ENCODE peak calls at places on chromosomes 12 and 14, in four cellular contexts. D is GM03348; V is effector CD8-positive, alpha-beta T cell; R is Panc1. H is an unnamed sample.

GRCh38 chr14:58362798-58363412 is 32.8 kb upstream of the TOMM20L start:
- DNase-seq in D (peak), V (no peak), R (peak), H (no peak)

GRCh38 chr12:98646165-98646764 is 1.2 kb downstream of the APAF1 start:
- DNase-seq in D (peak), V (no peak), R (no peak), H (no peak)

GRCh38 chr12:108950991-108951739 is 69.7 kb downstream of the SVOP start:
- DNase-seq in D (peak), V (peak), R (peak), H (peak)

GRCh38 chr14:85197976-85198375 is 332.0 kb upstream of the FLRT2 start:
- DNase-seq in D (no peak), V (no peak), R (no peak), H (no peak)

GRCh38 chr12:32070370-32070769 is 36.3 kb upstream of the BICD1 start:
- DNase-seq in D (no peak), V (no peak), R (no peak), H (no peak)

GRCh38 chr12:49338830-49339463 is 2.0 kb upstream of the C1QL4 start:
- DNase-seq in D (no peak), V (no peak), R (no peak), H (no peak)

GRCh38 chr12:99265648-99266047 is 381.9 kb upstream of the GARIN6 start:
- DNase-seq in D (no peak), V (no peak), R (no peak), H (no peak)

GRCh38 chr12:122072031-122072970 is 6.3 kb upstream of the MLXIP start:
- DNase-seq in D (peak), V (no peak), R (no peak), H (no peak)

GRCh38 chr14:38900887-38901286 is 202.1 kb downstream of the SEC23A start:
- DNase-seq in D (no peak), V (no peak), R (no peak), H (no peak)

GRCh38 chr14:101460986-101461750 is 100.1 kb upstream of the DIO3 start:
- DNase-seq in D (no peak), V (no peak), R (no peak), H (no peak)

GRCh38 chr14:44531648-44532047 is 24.6 kb upstream of the FSCB start:
- DNase-seq in D (no peak), V (no peak), R (no peak), H (no peak)

GRCh38 chr12:53538209-53538689 is 31.0 kb upstream of the NPFF start:
- DNase-seq in D (peak), V (no peak), R (no peak), H (no peak)

GRCh38 chr12:126869644-126870043 is 1397.3 kb upstream of the TMEM132C start:
- DNase-seq in D (no peak), V (no peak), R (no peak), H (no peak)

GRCh38 chr12:75722714-75723200 is 211.3 kb upstream of the KRR1 start:
- DNase-seq in D (peak), V (no peak), R (no peak), H (no peak)

GRCh38 chr14:100359111-100359510 is 36.0 kb downstream of the SLC25A47 start:
- DNase-seq in D (no peak), V (no peak), R (no peak), H (no peak)

GRCh38 chr14:61025239-61026223 is 44.5 kb downstream of the SLC38A6 start:
- DNase-seq in D (peak), V (peak), R (peak), H (peak)

GRCh38 chr14:70642313-70643235 is 858 bp downstream of the TTC9 start:
- DNase-seq in D (peak), V (peak), R (no peak), H (peak)

GRCh38 chr14:20904393-20905029 is 13.3 kb downstream of the RNASE3 start:
- DNase-seq in D (no peak), V (no peak), R (no peak), H (peak)

GRCh38 chr14:37658174-37658573 is 62.7 kb downstream of the TTC6 start:
- DNase-seq in D (no peak), V (no peak), R (no peak), H (no peak)

GRCh38 chr14:95431199-95432145 is 85.0 kb downstream of the SYNE3 start:
- DNase-seq in D (peak), V (no peak), R (no peak), H (peak)

GRCh38 chr12:44127966-44128365 is 292.1 kb downstream of the TMEM117 start:
- DNase-seq in D (no peak), V (no peak), R (no peak), H (peak)